ENCODE peak calls at places on chromosome 12, in seven cellular contexts. X, M, I, Q, F, Y and L are unnamed samples.

GRCh38 chr12:123686636-123687190 is 15.8 kb downstream of the TCTN2 start:
- DNase-seq in M (no peak), X (no peak), Y (no peak), F (no peak), I (no peak), Q (no peak), L (no peak)

GRCh38 chr12:77893918-77894317 is 63.2 kb downstream of the NAV3 start:
- DNase-seq in X (no peak), Y (no peak), M (no peak), I (no peak), Q (peak), F (no peak), L (no peak)

GRCh38 chr12:2638273-2639019 is 156.3 kb upstream of the FKBP4 start:
- DNase-seq in F (no peak), X (no peak), I (no peak), Q (no peak), M (no peak), Y (no peak), L (no peak)

GRCh38 chr12:51254592-51254991 is 15.6 kb downstream of the SMAGP start:
- DNase-seq in Q (peak), I (no peak), X (no peak), F (no peak), M (no peak), Y (no peak), L (peak)

GRCh38 chr12:119444462-119445044 is 110.0 kb downstream of the CCDC60 start:
- DNase-seq in Q (peak), Y (peak), F (peak), I (no peak), X (no peak), M (peak), L (peak)

GRCh38 chr12:4282892-4283511 is 9.4 kb downstream of the CCND2 start:
- DNase-seq in Q (no peak), I (no peak), Y (no peak), X (no peak), F (no peak), M (no peak), L (no peak)

GRCh38 chr12:49365542-49365941 is 1.7 kb upstream of the SPATS2 start:
- DNase-seq in F (no peak), M (no peak), X (no peak), Q (peak), I (no peak), Y (no peak), L (peak)

GRCh38 chr12:125310461-125310860 is 245.2 kb downstream of the AACS start:
- DNase-seq in I (no peak), Q (no peak), M (no peak), X (no peak), Y (no peak), F (no peak), L (no peak)

GRCh38 chr12:7129647-7130536 is at the start of gene CLSTN3:
- DNase-seq in F (peak), M (peak), X (peak), Y (peak), I (peak), Q (peak), L (no peak)

GRCh38 chr12:24697769-24698168 is 251.1 kb downstream of the BCAT1 start:
- DNase-seq in X (no peak), M (no peak), Q (no peak), I (no peak), Y (no peak), F (no peak), L (no peak)

GRCh38 chr12:96211989-96212388 is 17.8 kb downstream of the ELK3 start:
- DNase-seq in Y (no peak), Q (no peak), X (no peak), I (no peak), M (no peak), F (no peak), L (no peak)

GRCh38 chr12:13173537-13173936 is 23.0 kb upstream of the EMP1 start:
- DNase-seq in M (no peak), Q (peak), F (no peak), I (peak), X (no peak), Y (no peak), L (peak)